ENCODE peak calls at places on chromosomes 2 and 18, in six cellular contexts. C is HL-60, T is left lung, K is Peyer's patch, I is WERI-Rb-1, O is coronary artery. J is an unnamed sample.

GRCh38 chr18:50727721-50728470 is 91.9 kb downstream of the MRO start:
- DNase-seq in C (no peak), T (no peak), K (no peak), I (no peak), O (no peak), J (no peak)

GRCh38 chr2:854460-854859 is 96.2 kb upstream of the SNTG2 start:
- DNase-seq in C (no peak), T (no peak), K (no peak), I (peak; percentile 78), O (peak; percentile 50), J (no peak)

GRCh38 chr18:13300029-13300428 is 81.5 kb downstream of the LDLRAD4 start:
- DNase-seq in C (no peak), T (no peak), K (no peak), I (no peak), O (no peak), J (no peak)

GRCh38 chr18:2547477-2548087 is 23.7 kb downstream of the METTL4 start:
- DNase-seq in C (peak; percentile 43), T (no peak), K (no peak), I (no peak), O (no peak), J (no peak)

GRCh38 chr2:28627722-28628480 is 123.7 kb upstream of the PPP1CB start:
- DNase-seq in C (no peak), T (no peak), K (no peak), I (no peak), O (no peak), J (no peak)

GRCh38 chr2:147543056-147543455 is 301.8 kb upstream of the ACVR2A start:
- DNase-seq in C (no peak), T (no peak), K (no peak), I (no peak), O (no peak), J (no peak)

GRCh38 chr2:19321946-19322345 is 36.5 kb downstream of the OSR1 start:
- DNase-seq in C (no peak), T (no peak), K (no peak), I (no peak), O (no peak), J (no peak)

GRCh38 chr2:39667881-39668276 is 2.2 kb downstream of the TMEM178A start:
- DNase-seq in C (no peak), T (no peak), K (no peak), I (no peak), O (no peak), J (no peak)

GRCh38 chr2:232502901-232503791 is 15.5 kb upstream of the ECEL1 start:
- DNase-seq in C (no peak), T (no peak), K (no peak), I (no peak), O (no peak), J (no peak)

GRCh38 chr2:20450201-20451108 is 3.6 kb downstream of the RHOB start:
- DNase-seq in C (no peak), T (no peak), K (no peak), I (peak; percentile 79), O (peak; percentile 92), J (no peak)

GRCh38 chr2:125073440-125073839 is 1048.4 kb downstream of the CNTNAP5 start:
- DNase-seq in C (no peak), T (no peak), K (no peak), I (no peak), O (no peak), J (no peak)

GRCh38 chr2:73218298-73218697 is 4.3 kb downstream of the SMYD5 start:
- DNase-seq in C (no peak), T (no peak), K (no peak), I (no peak), O (no peak), J (no peak)

GRCh38 chr2:121049141-121049540 is 235.9 kb downstream of the TFCP2L1 start:
- DNase-seq in C (no peak), T (no peak), K (no peak), I (no peak), O (no peak), J (no peak)

GRCh38 chr2:234488913-234489451 is 7.9 kb downstream of the ARL4C start:
- DNase-seq in C (no peak), T (no peak), K (peak; percentile 59), I (no peak), O (no peak), J (peak; percentile 73)

GRCh38 chr18:48928787-48929186 is 22.0 kb downstream of the SMAD7 start:
- DNase-seq in C (no peak), T (peak; percentile 91), K (peak; percentile 92), I (no peak), O (no peak), J (peak; percentile 73)

GRCh38 chr2:129627437-129627836 is 352.0 kb upstream of the RAB6C start:
- DNase-seq in C (no peak), T (no peak), K (no peak), I (no peak), O (no peak), J (no peak)

GRCh38 chr18:4017479-4017878 is 437.6 kb downstream of the DLGAP1 start:
- DNase-seq in C (peak; percentile 8), T (no peak), K (no peak), I (peak; percentile 13), O (no peak), J (peak; percentile 10)

GRCh38 chr2:147569426-147569825 is 275.4 kb upstream of the ACVR2A start:
- DNase-seq in C (no peak), T (no peak), K (no peak), I (no peak), O (no peak), J (no peak)

GRCh38 chr2:85811173-85811849 is 57.5 kb downstream of the ATOH8 start:
- DNase-seq in C (no peak), T (no peak), K (no peak), I (no peak), O (peak; percentile 73), J (no peak)

GRCh38 chr2:138787053-138787666 is 7.0 kb upstream of the NXPH2 start:
- DNase-seq in C (no peak), T (no peak), K (no peak), I (no peak), O (no peak), J (no peak)

GRCh38 chr2:67159929-67160328 is 237.2 kb upstream of the ETAA1 start:
- DNase-seq in C (no peak), T (no peak), K (no peak), I (no peak), O (no peak), J (no peak)

GRCh38 chr18:35407871-35408481 is 30.8 kb upstream of the ZNF396 start:
- DNase-seq in C (peak; percentile 55), T (no peak), K (peak; percentile 27), I (peak; percentile 42), O (no peak), J (no peak)

GRCh38 chr2:46717733-46718121 is 197.9 kb downstream of the MCFD2 start:
- DNase-seq in C (no peak), T (no peak), K (no peak), I (no peak), O (no peak), J (no peak)

GRCh38 chr2:152399003-152399402 is 64.0 kb downstream of the FMNL2 start:
- DNase-seq in C (no peak), T (no peak), K (no peak), I (no peak), O (no peak), J (no peak)

GRCh38 chr2:152396763-152397162 is 61.8 kb downstream of the FMNL2 start:
- DNase-seq in C (no peak), T (no peak), K (no peak), I (no peak), O (no peak), J (no peak)

GRCh38 chr2:152396051-152396511 is 61.1 kb downstream of the FMNL2 start:
- DNase-seq in C (no peak), T (no peak), K (no peak), I (no peak), O (no peak), J (no peak)

GRCh38 chr2:152393377-152393776 is 58.4 kb downstream of the FMNL2 start:
- DNase-seq in C (no peak), T (no peak), K (no peak), I (no peak), O (no peak), J (no peak)

GRCh38 chr2:152395132-152396024 is 60.4 kb downstream of the FMNL2 start:
- DNase-seq in C (no peak), T (no peak), K (no peak), I (no peak), O (no peak), J (no peak)
- H3K4me3 ChIP-seq in C (no peak overlapping the region), T (no peak overlapping the region), K (no peak overlapping the region), I (no peak overlapping the region), O (peak overlapping the region; percentile 56), J (no peak overlapping the region)

GRCh38 chr2:102187191-102188150 is 648 bp downstream of the IL1RL2 start:
- DNase-seq in C (no peak), T (peak; percentile 90), K (no peak), I (no peak), O (peak; percentile 78), J (no peak)

GRCh38 chr2:102181919-102182635 is 4.7 kb upstream of the IL1RL2 start:
- DNase-seq in C (peak; percentile 11), T (no peak), K (no peak), I (no peak), O (no peak), J (no peak)

GRCh38 chr2:102186676-102187190 is at the start of gene IL1RL2:
- DNase-seq in C (no peak), T (peak; percentile 78), K (no peak), I (no peak), O (no peak), J (no peak)

GRCh38 chr2:102184018-102184417 is 2.8 kb upstream of the IL1RL2 start:
- DNase-seq in C (no peak), T (no peak), K (no peak), I (no peak), O (no peak), J (no peak)

DNA sequence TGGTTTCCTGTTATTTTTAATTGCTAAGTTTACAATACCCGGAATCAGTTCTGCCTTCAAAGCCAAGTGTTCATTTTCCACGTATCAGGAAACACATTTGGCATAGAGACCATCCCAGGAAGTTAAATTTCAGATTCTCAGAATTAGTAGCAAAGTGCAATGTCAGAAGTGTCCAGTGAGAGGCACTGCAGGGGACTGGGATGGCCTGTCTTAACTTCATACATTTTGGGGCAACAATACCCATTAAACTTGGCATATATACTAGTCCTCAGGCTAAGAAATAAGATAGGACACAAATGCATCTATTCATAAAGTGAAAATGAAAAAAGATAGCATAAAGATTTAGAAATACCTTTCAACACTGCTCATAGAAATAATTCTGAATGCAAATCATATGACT is 1.5 kb upstream of the IL1RL2 start:
- DNase-seq in C (no peak), T (no peak), K (no peak), I (no peak), O (no peak), J (no peak)
- TF ChIP-seq CTCF in C (peak; percentile 6), T (peak; percentile 39), K (peak; percentile 46), I (peak; percentile 1), O (no peak), J (peak; percentile 34)

GRCh38 chr18:25234363-25234639 is 117.7 kb downstream of the ZNF521 start:
- DNase-seq in C (no peak), T (no peak), K (no peak), I (no peak), O (no peak), J (no peak)
- H3K4me3 ChIP-seq in C (no peak overlapping the region), T (no peak overlapping the region), K (no peak overlapping the region), I (no peak overlapping the region), O (peak overlapping the region; percentile 41), J (no peak overlapping the region)

DNA sequence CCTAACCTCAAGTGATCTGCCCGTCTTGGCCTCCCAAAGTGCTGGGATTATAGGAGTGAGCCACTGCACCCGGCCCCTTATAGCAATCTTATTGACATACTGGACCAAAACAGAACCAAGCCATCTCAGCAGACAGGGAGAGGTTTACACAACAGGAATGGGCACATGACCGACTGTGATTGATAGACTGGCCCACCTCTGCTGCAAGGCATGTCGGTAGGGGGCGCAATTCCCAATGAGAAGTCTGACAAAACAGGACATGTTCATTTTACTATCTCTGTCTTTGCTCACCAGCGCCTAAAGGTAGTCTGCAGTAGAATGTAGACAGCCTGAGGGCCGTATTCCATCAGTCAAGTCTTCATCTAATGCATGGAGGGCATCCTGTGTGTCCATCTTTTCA is 2.0 kb downstream of the LYPD6B start:
- DNase-seq in C (no peak), T (no peak), K (no peak), I (peak; percentile 49), O (no peak), J (peak; percentile 49)
- TF ChIP-seq CTCF in C (peak; percentile 59), T (no peak), K (peak; percentile 40), I (peak; percentile 57), O (no peak), J (peak; percentile 88)